ENCODE peak calls at places on chromosomes 16 and 17, in eight cellular contexts. One of them, this sample, is unnamed.

GRCh38 chr17:32943647-32944191 is 15.8 kb downstream of the TMEM98 start:
- DNase-seq in cardiac fibroblast: peak
- DNase-seq in GDM1: no peak
- DNase-seq in ascending aorta: peak
- DNase-seq in OCI-M1: no peak
- DNase-seq in substantia nigra: no peak
- DNase-seq in esophagus muscularis mucosa: no peak
- DNase-seq in GM12865: no peak
- DNase-seq in this sample: no peak

GRCh38 chr17:48729335-48730239 is 1.0 kb upstream of the HOXB13 start:
- DNase-seq in cardiac fibroblast: no peak
- DNase-seq in GDM1: no peak
- DNase-seq in ascending aorta: no peak
- DNase-seq in OCI-M1: no peak
- DNase-seq in substantia nigra: no peak
- DNase-seq in esophagus muscularis mucosa: no peak
- DNase-seq in GM12865: no peak
- DNase-seq in this sample: no peak

GRCh38 chr17:42135151-42135550 is 12.5 kb downstream of the HSPB9 start:
- DNase-seq in cardiac fibroblast: no peak
- DNase-seq in GDM1: no peak
- DNase-seq in ascending aorta: no peak
- DNase-seq in OCI-M1: no peak
- DNase-seq in substantia nigra: no peak
- DNase-seq in esophagus muscularis mucosa: no peak
- DNase-seq in GM12865: no peak
- DNase-seq in this sample: no peak

GRCh38 chr17:42422958-42423712 is at the start of gene CAVIN1:
- DNase-seq in cardiac fibroblast: peak
- DNase-seq in GDM1: peak
- DNase-seq in ascending aorta: peak
- DNase-seq in OCI-M1: peak
- DNase-seq in substantia nigra: peak
- DNase-seq in esophagus muscularis mucosa: peak
- DNase-seq in GM12865: no peak
- DNase-seq in this sample: peak

GRCh38 chr17:81264640-81265039 is 25.5 kb downstream of the NDUFAF8 start:
- DNase-seq in cardiac fibroblast: no peak
- DNase-seq in GDM1: no peak
- DNase-seq in ascending aorta: no peak
- DNase-seq in OCI-M1: no peak
- DNase-seq in substantia nigra: no peak
- DNase-seq in esophagus muscularis mucosa: no peak
- DNase-seq in GM12865: no peak
- DNase-seq in this sample: no peak

GRCh38 chr16:54033747-54034146 is 252.8 kb downstream of the IRX3 start:
- DNase-seq in cardiac fibroblast: no peak
- DNase-seq in GDM1: no peak
- DNase-seq in ascending aorta: no peak
- DNase-seq in OCI-M1: no peak
- DNase-seq in substantia nigra: no peak
- DNase-seq in esophagus muscularis mucosa: no peak
- DNase-seq in GM12865: no peak
- DNase-seq in this sample: no peak

GRCh38 chr17:4998666-4999428 is 1.1 kb downstream of the KIF1C start:
- DNase-seq in cardiac fibroblast: no peak
- DNase-seq in GDM1: no peak
- DNase-seq in ascending aorta: no peak
- DNase-seq in OCI-M1: no peak
- DNase-seq in substantia nigra: no peak
- DNase-seq in esophagus muscularis mucosa: no peak
- DNase-seq in GM12865: peak
- DNase-seq in this sample: peak

GRCh38 chr16:58515871-58516767 is 802 bp downstream of the SETD6 start:
- DNase-seq in cardiac fibroblast: no peak
- DNase-seq in GDM1: no peak
- DNase-seq in ascending aorta: no peak
- DNase-seq in OCI-M1: peak
- DNase-seq in substantia nigra: no peak
- DNase-seq in esophagus muscularis mucosa: no peak
- DNase-seq in GM12865: peak
- DNase-seq in this sample: peak

GRCh38 chr16:11345040-11345862 is at the start of gene RMI2:
- DNase-seq in cardiac fibroblast: peak
- DNase-seq in GDM1: peak
- DNase-seq in ascending aorta: peak
- DNase-seq in OCI-M1: peak
- DNase-seq in substantia nigra: peak
- DNase-seq in esophagus muscularis mucosa: peak
- DNase-seq in GM12865: peak
- DNase-seq in this sample: peak

GRCh38 chr17:43579570-43580140 is 33.5 kb upstream of the ETV4 start:
- DNase-seq in cardiac fibroblast: peak
- DNase-seq in GDM1: no peak
- DNase-seq in ascending aorta: no peak
- DNase-seq in OCI-M1: no peak
- DNase-seq in substantia nigra: no peak
- DNase-seq in esophagus muscularis mucosa: no peak
- DNase-seq in GM12865: peak
- DNase-seq in this sample: no peak

GRCh38 chr16:65947951-65948350 is 418.5 kb upstream of the CDH5 start:
- DNase-seq in cardiac fibroblast: no peak
- DNase-seq in GDM1: no peak
- DNase-seq in ascending aorta: no peak
- DNase-seq in OCI-M1: no peak
- DNase-seq in substantia nigra: no peak
- DNase-seq in esophagus muscularis mucosa: no peak
- DNase-seq in GM12865: no peak
- DNase-seq in this sample: no peak

GRCh38 chr17:75488693-75489510 is 26.4 kb downstream of the CASKIN2 start:
- DNase-seq in cardiac fibroblast: no peak
- DNase-seq in GDM1: no peak
- DNase-seq in ascending aorta: no peak
- DNase-seq in OCI-M1: no peak
- DNase-seq in substantia nigra: no peak
- DNase-seq in esophagus muscularis mucosa: no peak
- DNase-seq in GM12865: no peak
- DNase-seq in this sample: no peak

GRCh38 chr16:69839798-69840409 is 77.8 kb downstream of the WWP2 start:
- DNase-seq in cardiac fibroblast: no peak
- DNase-seq in GDM1: no peak
- DNase-seq in ascending aorta: no peak
- DNase-seq in OCI-M1: no peak
- DNase-seq in substantia nigra: peak
- DNase-seq in esophagus muscularis mucosa: no peak
- DNase-seq in GM12865: no peak
- DNase-seq in this sample: no peak

GRCh38 chr17:47246120-47246519 is 7.5 kb upstream of the ITGB3 start:
- DNase-seq in cardiac fibroblast: no peak
- DNase-seq in GDM1: no peak
- DNase-seq in ascending aorta: no peak
- DNase-seq in OCI-M1: no peak
- DNase-seq in substantia nigra: no peak
- DNase-seq in esophagus muscularis mucosa: no peak
- DNase-seq in GM12865: no peak
- DNase-seq in this sample: no peak

GRCh38 chr17:75105269-75106080 is 4.3 kb upstream of the ARMC7 start:
- DNase-seq in cardiac fibroblast: peak
- DNase-seq in GDM1: no peak
- DNase-seq in ascending aorta: no peak
- DNase-seq in OCI-M1: peak
- DNase-seq in substantia nigra: no peak
- DNase-seq in esophagus muscularis mucosa: no peak
- DNase-seq in GM12865: peak
- DNase-seq in this sample: no peak

GRCh38 chr17:77312786-77313599 is 172.2 kb downstream of the SEC14L1 start:
- DNase-seq in cardiac fibroblast: peak
- DNase-seq in GDM1: no peak
- DNase-seq in ascending aorta: peak
- DNase-seq in OCI-M1: no peak
- DNase-seq in substantia nigra: no peak
- DNase-seq in esophagus muscularis mucosa: no peak
- DNase-seq in GM12865: no peak
- DNase-seq in this sample: no peak

GRCh38 chr16:24538756-24539294 is 541 bp upstream of the RBBP6 start:
- DNase-seq in cardiac fibroblast: no peak
- DNase-seq in GDM1: no peak
- DNase-seq in ascending aorta: no peak
- DNase-seq in OCI-M1: peak
- DNase-seq in substantia nigra: no peak
- DNase-seq in esophagus muscularis mucosa: no peak
- DNase-seq in GM12865: no peak
- DNase-seq in this sample: no peak

GRCh38 chr17:77748436-77748835 is 210.1 kb upstream of the TNRC6C start:
- DNase-seq in cardiac fibroblast: no peak
- DNase-seq in GDM1: no peak
- DNase-seq in ascending aorta: peak
- DNase-seq in OCI-M1: no peak
- DNase-seq in substantia nigra: no peak
- DNase-seq in esophagus muscularis mucosa: no peak
- DNase-seq in GM12865: no peak
- DNase-seq in this sample: no peak

GRCh38 chr16:23129686-23130085 is 19.6 kb downstream of the USP31 start:
- DNase-seq in cardiac fibroblast: no peak
- DNase-seq in GDM1: no peak
- DNase-seq in ascending aorta: no peak
- DNase-seq in OCI-M1: no peak
- DNase-seq in substantia nigra: no peak
- DNase-seq in esophagus muscularis mucosa: no peak
- DNase-seq in GM12865: no peak
- DNase-seq in this sample: no peak

GRCh38 chr16:70574595-70575271 is 51.1 kb downstream of the SF3B3 start:
- DNase-seq in cardiac fibroblast: peak
- DNase-seq in GDM1: no peak
- DNase-seq in ascending aorta: peak
- DNase-seq in OCI-M1: no peak
- DNase-seq in substantia nigra: no peak
- DNase-seq in esophagus muscularis mucosa: no peak
- DNase-seq in GM12865: no peak
- DNase-seq in this sample: no peak

GRCh38 chr17:50993544-50993943 is 127.1 kb downstream of the SPAG9 start:
- DNase-seq in cardiac fibroblast: no peak
- DNase-seq in GDM1: no peak
- DNase-seq in ascending aorta: no peak
- DNase-seq in OCI-M1: no peak
- DNase-seq in substantia nigra: no peak
- DNase-seq in esophagus muscularis mucosa: no peak
- DNase-seq in GM12865: no peak
- DNase-seq in this sample: no peak

This sample was measured in KBM-7.